ENCODE peak calls at places on chromosomes 13 and 19, in four cellular contexts. Z is foreskin fibroblast; V is activated naive CD8-positive, alpha-beta T cell treated with anti-CD3 and anti-CD28 coated beads for 36 hours; N is activated CD4-positive, alpha-beta T cell treated with anti-CD3 and anti-CD28 coated beads, Interleukin-2, amount 50 U/mL, for 48 hours. T is an unnamed sample.

GRCh38 chr19:54463531-54464043 is at the start of gene LENG9:
- DNase-seq in Z (peak), N (peak), V (peak), T (peak)

GRCh38 chr13:50589651-50590054 is 253.8 kb downstream of the DLEU7 start:
- DNase-seq in V (no peak), N (no peak), Z (peak), T (peak)

GRCh38 chr13:26062853-26063444 is 11.1 kb upstream of the SHISA2 start:
- DNase-seq in N (peak), V (peak), Z (peak), T (peak)

GRCh38 chr19:16537111-16537510 is 5.1 kb downstream of the CHERP start:
- DNase-seq in Z (no peak), N (no peak), V (no peak), T (no peak)

GRCh38 chr19:17090501-17091074 is 15.0 kb downstream of the MYO9B start:
- DNase-seq in N (peak), V (peak), Z (no peak), T (no peak)

GRCh38 chr13:94329754-94330551 is 149.5 kb downstream of the DCT start:
- DNase-seq in Z (peak), V (no peak), N (no peak), T (peak)

GRCh38 chr13:60759499-60759898 is 362.5 kb downstream of the TDRD3 start:
- DNase-seq in N (no peak), V (no peak), Z (no peak), T (peak)

GRCh38 chr19:39746836-39747529 is 9.2 kb upstream of the CLC start:
- DNase-seq in V (no peak), Z (no peak), N (no peak), T (no peak)

GRCh38 chr13:85828094-85828684 is 29.0 kb upstream of the SLITRK6 start:
- DNase-seq in V (no peak), N (no peak), Z (peak), T (no peak)

GRCh38 chr19:4345656-4346383 is 2.5 kb downstream of the MPND start:
- DNase-seq in N (no peak), V (no peak), Z (no peak), T (no peak)

GRCh38 chr13:91592050-91593014 is 193.9 kb downstream of the GPC5 start:
- DNase-seq in N (no peak), V (no peak), Z (no peak), T (no peak)

GRCh38 chr13:23087884-23088283 is 92.9 kb upstream of the SGCG start:
- DNase-seq in Z (peak), V (peak), N (peak), T (peak)

GRCh38 chr19:44602071-44602470 is 11.3 kb upstream of the IGSF23 start:
- DNase-seq in N (no peak), Z (no peak), V (no peak), T (no peak)

GRCh38 chr19:18253716-18254115 is 20.5 kb downstream of the IQCN start:
- DNase-seq in N (no peak), V (no peak), Z (peak), T (no peak)

GRCh38 chr19:33863436-33863835 is 66.8 kb downstream of the KCTD15 start:
- DNase-seq in Z (no peak), V (no peak), N (no peak), T (no peak)

GRCh38 chr19:7928741-7929701 is 3.1 kb upstream of the CTXN1 start:
- DNase-seq in Z (peak), V (peak), N (peak), T (peak)

GRCh38 chr19:1520203-1520780 is 3.6 kb upstream of the PLK5 start:
- DNase-seq in N (no peak), Z (no peak), V (no peak), T (peak)

GRCh38 chr13:59533561-59534337 is 630.0 kb downstream of the DIAPH3 start:
- DNase-seq in Z (no peak), V (no peak), N (no peak), T (peak)

GRCh38 chr13:32650705-32651311 is 64.6 kb downstream of the PDS5B start:
- DNase-seq in Z (peak), N (peak), V (peak), T (peak)

GRCh38 chr19:15280915-15281683 is 48.9 kb upstream of the EPHX3 start:
- DNase-seq in Z (peak), N (no peak), V (no peak), T (peak)

GRCh38 chr13:33678906-33679657 is 138.9 kb upstream of the RFC3 start:
- DNase-seq in N (peak), V (peak), Z (no peak), T (peak)

GRCh38 chr19:7428651-7429113 is 60.2 kb downstream of the PEX11G start:
- DNase-seq in V (no peak), N (no peak), Z (no peak), T (no peak)

GRCh38 chr19:19399733-19400438 is 5.6 kb upstream of the GATAD2A start:
- DNase-seq in N (no peak), V (no peak), Z (peak), T (no peak)

GRCh38 chr19:17081672-17082630 is 6.4 kb downstream of the MYO9B start:
- DNase-seq in V (no peak), Z (no peak), N (no peak), T (no peak)

GRCh38 chr13:27659466-27659865 is 37.8 kb downstream of the POLR1D start:
- DNase-seq in Z (no peak), N (no peak), V (no peak), T (no peak)

GRCh38 chr19:29665826-29666633 is 769 bp downstream of the PLEKHF1 start:
- DNase-seq in Z (peak), N (no peak), V (no peak), T (no peak)

GRCh38 chr13:37640499-37640898 is 41.9 kb upstream of the POSTN start:
- DNase-seq in N (no peak), Z (peak), V (no peak), T (peak)

GRCh38 chr13:81395368-81395767 is 1054.4 kb upstream of the SPRY2 start:
- DNase-seq in V (peak), Z (no peak), N (no peak), T (peak)

GRCh38 chr13:47211106-47211505 is 314.3 kb upstream of the HTR2A start:
- DNase-seq in N (no peak), V (no peak), Z (peak), T (peak)

GRCh38 chr13:98443329-98443728 is 133.6 kb downstream of the STK24 start:
- DNase-seq in V (no peak), Z (peak), N (no peak), T (peak)

GRCh38 chr19:47274071-47274890 is at the start of gene INAFM1:
- DNase-seq in V (peak), Z (peak), N (peak), T (peak)

GRCh38 chr19:14159059-14159458 is 22.7 kb upstream of the ASF1B start:
- DNase-seq in V (no peak), N (no peak), Z (no peak), T (no peak)

GRCh38 chr19:17830567-17831418 is 9.5 kb upstream of the INSL3 start:
- DNase-seq in V (peak), N (peak), Z (peak), T (peak)

GRCh38 chr13:70849267-70849666 is 741.0 kb upstream of the KLHL1 start:
- DNase-seq in V (no peak), Z (no peak), N (no peak), T (no peak)

GRCh38 chr19:1945899-1946298 is 4.9 kb downstream of the CSNK1G2 start:
- DNase-seq in N (peak), V (no peak), Z (peak), T (peak)

T was measured in A172.